ENCODE peak calls at places on chromosome 20, in six cellular contexts. One of them, this sample, is unnamed.

GRCh38 chr20:45771182-45771759 is 20.4 kb downstream of the WFDC3 start:
- DNase-seq in kidney tubule cell: peak
- DNase-seq in hippocampal formation: peak
- DNase-seq in anterior cingulate cortex: peak
- DNase-seq in D341Med: peak
- DNase-seq in HS-27A: peak
- DNase-seq in this sample: peak

GRCh38 chr20:41630846-41631245 is 12.7 kb upstream of the CHD6 start:
- DNase-seq in D341Med: no peak
- DNase-seq in HS-27A: no peak
- DNase-seq in kidney tubule cell: no peak
- DNase-seq in anterior cingulate cortex: no peak
- DNase-seq in hippocampal formation: no peak
- DNase-seq in this sample: no peak

GRCh38 chr20:37265152-37265551 is 3.5 kb upstream of the GHRH start:
- DNase-seq in HS-27A: no peak
- DNase-seq in D341Med: no peak
- DNase-seq in kidney tubule cell: no peak
- DNase-seq in hippocampal formation: no peak
- DNase-seq in anterior cingulate cortex: no peak
- DNase-seq in this sample: no peak

GRCh38 chr20:10513931-10514575 is 78.9 kb downstream of the SLX4IP start:
- DNase-seq in anterior cingulate cortex: no peak
- DNase-seq in D341Med: no peak
- DNase-seq in hippocampal formation: no peak
- DNase-seq in kidney tubule cell: no peak
- DNase-seq in HS-27A: no peak
- DNase-seq in this sample: no peak

GRCh38 chr20:36856691-36857635 is 19.0 kb upstream of the TLDC2 start:
- DNase-seq in anterior cingulate cortex: peak
- DNase-seq in HS-27A: no peak
- DNase-seq in hippocampal formation: no peak
- DNase-seq in kidney tubule cell: no peak
- DNase-seq in D341Med: no peak
- DNase-seq in this sample: no peak

GRCh38 chr20:38477747-38478146 is 5.1 kb downstream of the RALGAPB start:
- DNase-seq in kidney tubule cell: no peak
- DNase-seq in D341Med: no peak
- DNase-seq in HS-27A: no peak
- DNase-seq in hippocampal formation: no peak
- DNase-seq in anterior cingulate cortex: no peak
- DNase-seq in this sample: no peak

GRCh38 chr20:24872291-24873014 is 76.6 kb upstream of the CST7 start:
- DNase-seq in kidney tubule cell: no peak
- DNase-seq in D341Med: peak
- DNase-seq in anterior cingulate cortex: no peak
- DNase-seq in hippocampal formation: no peak
- DNase-seq in HS-27A: no peak
- DNase-seq in this sample: no peak

GRCh38 chr20:59363094-59363493 is 62.7 kb downstream of the EDN3 start:
- DNase-seq in hippocampal formation: no peak
- DNase-seq in HS-27A: no peak
- DNase-seq in kidney tubule cell: no peak
- DNase-seq in anterior cingulate cortex: no peak
- DNase-seq in D341Med: no peak
- DNase-seq in this sample: no peak

GRCh38 chr20:40668449-40669228 is 20.4 kb downstream of the MAFB start:
- DNase-seq in D341Med: no peak
- DNase-seq in HS-27A: no peak
- DNase-seq in hippocampal formation: no peak
- DNase-seq in anterior cingulate cortex: no peak
- DNase-seq in kidney tubule cell: peak
- DNase-seq in this sample: no peak

GRCh38 chr20:15609956-15610355 is 963.3 kb downstream of the KIF16B start:
- DNase-seq in hippocampal formation: no peak
- DNase-seq in anterior cingulate cortex: no peak
- DNase-seq in kidney tubule cell: no peak
- DNase-seq in D341Med: no peak
- DNase-seq in HS-27A: no peak
- DNase-seq in this sample: no peak

GRCh38 chr20:43969501-43969900 is 54.8 kb downstream of the TOX2 start:
- DNase-seq in D341Med: no peak
- DNase-seq in kidney tubule cell: no peak
- DNase-seq in hippocampal formation: no peak
- DNase-seq in HS-27A: no peak
- DNase-seq in anterior cingulate cortex: no peak
- DNase-seq in this sample: no peak

GRCh38 chr20:51275816-51276215 is 252.9 kb upstream of the KCNG1 start:
- DNase-seq in kidney tubule cell: no peak
- DNase-seq in D341Med: no peak
- DNase-seq in anterior cingulate cortex: peak
- DNase-seq in HS-27A: no peak
- DNase-seq in hippocampal formation: peak
- DNase-seq in this sample: no peak

GRCh38 chr20:44295995-44296394 is 15.0 kb downstream of the FITM2 start:
- DNase-seq in kidney tubule cell: no peak
- DNase-seq in anterior cingulate cortex: no peak
- DNase-seq in D341Med: no peak
- DNase-seq in HS-27A: no peak
- DNase-seq in hippocampal formation: no peak
- DNase-seq in this sample: no peak

GRCh38 chr20:17587831-17588230 is 18.0 kb downstream of the DSTN start:
- DNase-seq in D341Med: no peak
- DNase-seq in kidney tubule cell: no peak
- DNase-seq in HS-27A: no peak
- DNase-seq in anterior cingulate cortex: no peak
- DNase-seq in hippocampal formation: no peak
- DNase-seq in this sample: no peak

GRCh38 chr20:58546756-58547526 is 31.7 kb upstream of the APCDD1L start:
- DNase-seq in D341Med: no peak
- DNase-seq in HS-27A: no peak
- DNase-seq in anterior cingulate cortex: no peak
- DNase-seq in kidney tubule cell: no peak
- DNase-seq in hippocampal formation: no peak
- DNase-seq in this sample: no peak

GRCh38 chr20:52060794-52061714 is 130.5 kb downstream of the ZFP64 start:
- DNase-seq in hippocampal formation: no peak
- DNase-seq in D341Med: no peak
- DNase-seq in anterior cingulate cortex: no peak
- DNase-seq in HS-27A: no peak
- DNase-seq in kidney tubule cell: peak
- DNase-seq in this sample: peak

GRCh38 chr20:41150664-41151063 is 13.3 kb downstream of the PLCG1 start:
- DNase-seq in hippocampal formation: no peak
- DNase-seq in kidney tubule cell: peak
- DNase-seq in anterior cingulate cortex: no peak
- DNase-seq in D341Med: peak
- DNase-seq in HS-27A: no peak
- DNase-seq in this sample: no peak

GRCh38 chr20:52649727-52650126 is 322.4 kb upstream of the TSHZ2 start:
- DNase-seq in anterior cingulate cortex: no peak
- DNase-seq in D341Med: no peak
- DNase-seq in kidney tubule cell: no peak
- DNase-seq in hippocampal formation: no peak
- DNase-seq in HS-27A: no peak
- DNase-seq in this sample: no peak

GRCh38 chr20:48782073-48782472 is 45.7 kb downstream of the PREX1 start:
- DNase-seq in D341Med: no peak
- DNase-seq in HS-27A: no peak
- DNase-seq in hippocampal formation: no peak
- DNase-seq in kidney tubule cell: no peak
- DNase-seq in anterior cingulate cortex: no peak
- DNase-seq in this sample: no peak

GRCh38 chr20:38685853-38686473 is 38.3 kb upstream of the SLC32A1 start:
- DNase-seq in kidney tubule cell: peak
- DNase-seq in anterior cingulate cortex: no peak
- DNase-seq in D341Med: no peak
- DNase-seq in hippocampal formation: no peak
- DNase-seq in HS-27A: no peak
- DNase-seq in this sample: peak

GRCh38 chr20:51862796-51863195 is 60.5 kb upstream of the SALL4 start:
- DNase-seq in D341Med: no peak
- DNase-seq in kidney tubule cell: no peak
- DNase-seq in HS-27A: peak
- DNase-seq in anterior cingulate cortex: no peak
- DNase-seq in hippocampal formation: no peak
- DNase-seq in this sample: no peak

GRCh38 chr20:51092238-51092822 is 69.4 kb upstream of the KCNG1 start:
- DNase-seq in D341Med: no peak
- DNase-seq in anterior cingulate cortex: no peak
- DNase-seq in kidney tubule cell: no peak
- DNase-seq in HS-27A: no peak
- DNase-seq in hippocampal formation: no peak
- DNase-seq in this sample: no peak

GRCh38 chr20:4766631-4767030 is 44.9 kb downstream of the PRND start:
- DNase-seq in hippocampal formation: no peak
- DNase-seq in anterior cingulate cortex: no peak
- DNase-seq in HS-27A: no peak
- DNase-seq in D341Med: no peak
- DNase-seq in kidney tubule cell: no peak
- DNase-seq in this sample: no peak

GRCh38 chr20:46695888-46696287 is 6.6 kb upstream of the TP53RK start:
- DNase-seq in kidney tubule cell: no peak
- DNase-seq in HS-27A: no peak
- DNase-seq in anterior cingulate cortex: no peak
- DNase-seq in hippocampal formation: no peak
- DNase-seq in D341Med: no peak
- DNase-seq in this sample: no peak

GRCh38 chr20:62549499-62550086 is 73.8 kb upstream of the GATA5 start:
- DNase-seq in D341Med: no peak
- DNase-seq in hippocampal formation: no peak
- DNase-seq in anterior cingulate cortex: no peak
- DNase-seq in kidney tubule cell: no peak
- DNase-seq in HS-27A: no peak
- DNase-seq in this sample: no peak

GRCh38 chr20:59775221-59776055 is 158.0 kb downstream of the SYCP2 start:
- DNase-seq in anterior cingulate cortex: no peak
- DNase-seq in HS-27A: no peak
- DNase-seq in kidney tubule cell: no peak
- DNase-seq in hippocampal formation: no peak
- DNase-seq in D341Med: peak
- DNase-seq in this sample: no peak

GRCh38 chr20:31713312-31714049 is 9.2 kb downstream of the BCL2L1 start:
- DNase-seq in kidney tubule cell: peak
- DNase-seq in hippocampal formation: no peak
- DNase-seq in HS-27A: peak
- DNase-seq in anterior cingulate cortex: no peak
- DNase-seq in D341Med: no peak
- DNase-seq in this sample: peak

GRCh38 chr20:37417857-37418501 is 72.0 kb downstream of the SRC start:
- DNase-seq in anterior cingulate cortex: no peak
- DNase-seq in hippocampal formation: no peak
- DNase-seq in kidney tubule cell: no peak
- DNase-seq in HS-27A: no peak
- DNase-seq in D341Med: no peak
- DNase-seq in this sample: no peak

GRCh38 chr20:38583306-38583705 is 2.3 kb downstream of the ADIG start:
- DNase-seq in hippocampal formation: no peak
- DNase-seq in HS-27A: no peak
- DNase-seq in kidney tubule cell: no peak
- DNase-seq in anterior cingulate cortex: no peak
- DNase-seq in D341Med: no peak
- DNase-seq in this sample: no peak

GRCh38 chr20:37395921-37396519 is 50.1 kb downstream of the SRC start:
- DNase-seq in D341Med: no peak
- DNase-seq in kidney tubule cell: no peak
- DNase-seq in anterior cingulate cortex: no peak
- DNase-seq in hippocampal formation: no peak
- DNase-seq in HS-27A: no peak
- DNase-seq in this sample: no peak

GRCh38 chr20:37155987-37156386 is 23.1 kb upstream of the RPN2 start:
- DNase-seq in HS-27A: no peak
- DNase-seq in kidney tubule cell: no peak
- DNase-seq in D341Med: no peak
- DNase-seq in hippocampal formation: no peak
- DNase-seq in anterior cingulate cortex: no peak
- DNase-seq in this sample: no peak

GRCh38 chr20:49851234-49851755 is 38.7 kb downstream of the SLC9A8 start:
- DNase-seq in hippocampal formation: peak
- DNase-seq in kidney tubule cell: no peak
- DNase-seq in anterior cingulate cortex: peak
- DNase-seq in D341Med: no peak
- DNase-seq in HS-27A: no peak
- DNase-seq in this sample: no peak

GRCh38 chr20:33386673-33387072 is 14.6 kb downstream of the CDK5RAP1 start:
- DNase-seq in D341Med: no peak
- DNase-seq in hippocampal formation: no peak
- DNase-seq in HS-27A: no peak
- DNase-seq in anterior cingulate cortex: no peak
- DNase-seq in kidney tubule cell: no peak
- DNase-seq in this sample: no peak

GRCh38 chr20:23404196-23404595 is 17.1 kb downstream of the NAPB start:
- DNase-seq in anterior cingulate cortex: no peak
- DNase-seq in HS-27A: no peak
- DNase-seq in kidney tubule cell: peak
- DNase-seq in hippocampal formation: no peak
- DNase-seq in D341Med: no peak
- DNase-seq in this sample: no peak

GRCh38 chr20:35006009-35006408 is 50.3 kb downstream of the MYH7B start:
- DNase-seq in anterior cingulate cortex: no peak
- DNase-seq in D341Med: no peak
- DNase-seq in HS-27A: no peak
- DNase-seq in hippocampal formation: no peak
- DNase-seq in kidney tubule cell: no peak
- DNase-seq in this sample: no peak

GRCh38 chr20:62200491-62201172 is 17.8 kb downstream of the MTG2 start:
- DNase-seq in anterior cingulate cortex: no peak
- DNase-seq in hippocampal formation: no peak
- DNase-seq in D341Med: no peak
- DNase-seq in kidney tubule cell: no peak
- DNase-seq in HS-27A: no peak
- DNase-seq in this sample: no peak

GRCh38 chr20:38840894-38841470 is 35.5 kb downstream of the PPP1R16B start:
- DNase-seq in kidney tubule cell: no peak
- DNase-seq in D341Med: no peak
- DNase-seq in hippocampal formation: no peak
- DNase-seq in HS-27A: no peak
- DNase-seq in anterior cingulate cortex: no peak
- DNase-seq in this sample: no peak

GRCh38 chr20:63084563-63084927 is 77.8 kb upstream of the BHLHE23 start:
- DNase-seq in D341Med: peak
- DNase-seq in HS-27A: no peak
- DNase-seq in anterior cingulate cortex: no peak
- DNase-seq in kidney tubule cell: no peak
- DNase-seq in hippocampal formation: no peak
- DNase-seq in this sample: no peak

GRCh38 chr20:25280574-25281535 is 33.0 kb downstream of the PYGB start:
- DNase-seq in hippocampal formation: no peak
- DNase-seq in HS-27A: no peak
- DNase-seq in anterior cingulate cortex: no peak
- DNase-seq in D341Med: no peak
- DNase-seq in kidney tubule cell: no peak
- DNase-seq in this sample: no peak

GRCh38 chr20:57586370-57586793 is 25.5 kb downstream of the PCK1 start:
- DNase-seq in hippocampal formation: no peak
- DNase-seq in kidney tubule cell: no peak
- DNase-seq in D341Med: no peak
- DNase-seq in anterior cingulate cortex: no peak
- DNase-seq in HS-27A: no peak
- DNase-seq in this sample: no peak

This sample was measured in kidney glomerular epithelial cell.